ENCODE peak calls at places on chromosomes 7 and 10, in ten cellular contexts. C, U, B, E, K, T, V, O, P and J are unnamed samples.

GRCh38 chr7:96120856-96121255 is 201.0 kb downstream of the SLC25A13 start:
- DNase-seq in C (no peak), K (no peak), U (no peak), O (no peak), P (peak; percentile 91), V (no peak), E (no peak), B (no peak), T (no peak), J (no peak)

GRCh38 chr7:27112361-27112760 is 9.9 kb upstream of the HOXA2 start:
- DNase-seq in C (no peak), T (no peak), B (no peak), E (no peak), V (no peak), U (no peak), O (no peak), K (no peak), P (no peak), J (no peak)

GRCh38 chr7:138546064-138546619 is 86.1 kb downstream of the TRIM24 start:
- DNase-seq in T (no peak), U (no peak), O (no peak), P (no peak), B (no peak), V (no peak), K (no peak), E (no peak), C (no peak), J (no peak)

GRCh38 chr10:6701289-6701688 is 121.2 kb upstream of the PRKCQ start:
- DNase-seq in P (no peak), C (no peak), T (no peak), O (no peak), B (no peak), E (no peak), K (no peak), U (no peak), V (no peak), J (peak; percentile 60)

GRCh38 chr10:124898493-124898892 is 43.4 kb upstream of the ZRANB1 start:
- DNase-seq in K (no peak), P (peak; percentile 55), V (no peak), E (no peak), T (no peak), O (peak; percentile 60), U (no peak), C (no peak), B (no peak), J (no peak)

GRCh38 chr7:99728615-99729014 is 6.4 kb downstream of the CYP3A7 start:
- DNase-seq in U (no peak), O (no peak), C (no peak), P (no peak), T (no peak), B (no peak), E (no peak), K (no peak), V (no peak), J (no peak)

GRCh38 chr10:44300666-44301649 is 83.9 kb downstream of the CXCL12 start:
- DNase-seq in U (no peak), T (peak; percentile 98), C (no peak), B (no peak), P (no peak), O (peak; percentile 95), V (peak; percentile 99), K (no peak), E (no peak), J (no peak)

GRCh38 chr7:83413425-83413824 is 235.5 kb downstream of the SEMA3E start:
- DNase-seq in U (no peak), B (no peak), K (peak; percentile 82), O (no peak), E (no peak), V (peak; percentile 54), P (peak; percentile 19), C (no peak), T (no peak), J (no peak)

GRCh38 chr10:130354976-130355795 is 219.0 kb downstream of the GLRX3 start:
- DNase-seq in B (no peak), O (no peak), P (no peak), V (no peak), U (no peak), E (no peak), T (no peak), C (no peak), K (no peak), J (no peak)

GRCh38 chr7:131027287-131027773 is 293.3 kb upstream of the KLF14 start:
- DNase-seq in E (no peak), B (peak; percentile 73), K (no peak), V (peak; percentile 93), C (no peak), O (peak; percentile 50), T (peak; percentile 72), U (peak; percentile 51), P (peak; percentile 40), J (no peak)

GRCh38 chr7:134940711-134941110 is 45.6 kb upstream of the AGBL3 start:
- DNase-seq in T (no peak), U (no peak), V (no peak), O (no peak), K (no peak), P (no peak), C (no peak), E (no peak), B (no peak), J (no peak)

GRCh38 chr10:14084875-14085274 is 245.8 kb downstream of the FRMD4A start:
- DNase-seq in T (no peak), K (no peak), P (no peak), U (no peak), E (no peak), C (no peak), B (no peak), O (no peak), V (peak; percentile 91), J (no peak)

GRCh38 chr10:58807631-58808024 is 295.0 kb downstream of the BICC1 start:
- DNase-seq in O (no peak), U (peak; percentile 28), K (no peak), C (no peak), T (no peak), P (peak; percentile 83), V (peak; percentile 49), E (no peak), B (no peak), J (no peak)

GRCh38 chr7:70380315-70381027 is 751.5 kb upstream of the GALNT17 start:
- DNase-seq in P (no peak), E (no peak), C (no peak), U (peak; percentile 49), B (no peak), V (no peak), T (no peak), K (no peak), O (peak; percentile 11), J (no peak)

GRCh38 chr10:125023862-125024495 is 82.1 kb downstream of the ZRANB1 start:
- DNase-seq in P (peak; percentile 86), T (no peak), V (no peak), O (peak; percentile 65), K (no peak), E (peak; percentile 62), U (no peak), C (no peak), B (no peak), J (no peak)

GRCh38 chr10:131738396-131738735 is 162.4 kb upstream of the PPP2R2D start:
- DNase-seq in B (no peak), T (no peak), K (no peak), U (no peak), V (no peak), C (no peak), O (no peak), P (no peak), E (no peak), J (no peak)

GRCh38 chr10:117004627-117005453 is at the start of gene SHTN1:
- DNase-seq in V (peak; percentile 73), P (peak; percentile 96), K (peak; percentile 59), E (peak; percentile 32), C (no peak), U (peak; percentile 49), T (no peak), B (peak; percentile 39), O (peak; percentile 96), J (peak; percentile 78)

GRCh38 chr7:136030330-136030729 is 53.2 kb upstream of the MTPN start:
- DNase-seq in O (no peak), U (no peak), E (no peak), P (no peak), B (no peak), C (no peak), V (peak; percentile 1), T (no peak), K (no peak), J (no peak)

GRCh38 chr7:157670490-157671357 is 333.9 kb downstream of the DNAJB6 start:
- DNase-seq in C (no peak), V (no peak), P (no peak), B (no peak), O (no peak), T (no peak), U (no peak), K (no peak), E (no peak), J (no peak)

GRCh38 chr7:155282671-155283070 is 15.0 kb upstream of the INSIG1 start:
- DNase-seq in O (peak; percentile 64), T (no peak), E (no peak), B (no peak), C (no peak), K (no peak), U (peak; percentile 45), V (no peak), P (no peak), J (no peak)

GRCh38 chr10:109933984-109934565 is 10.8 kb upstream of the XPNPEP1 start:
- DNase-seq in P (no peak), U (no peak), B (peak; percentile 69), K (no peak), C (peak; percentile 83), V (no peak), E (no peak), O (no peak), T (no peak), J (no peak)